ENCODE peak calls at places on chromosome 5, in eight cellular contexts. S is esophagus squamous epithelium, P is WERI-Rb-1, V is IMR-90, M is neural progenitor cell, R is Panc1, H is right cardiac atrium, T is right lobe of liver. G is an unnamed sample.

GRCh38 chr5:146426853-146427618 is 20.1 kb upstream of the TCERG1 start:
- DNase-seq in P (no peak), M (peak), R (no peak), S (no peak), H (no peak), V (peak), T (no peak), G (peak)

GRCh38 chr5:147530801-147531389 is 21.0 kb upstream of the DPYSL3 start:
- DNase-seq in T (no peak), M (no peak), H (no peak), V (peak), R (no peak), S (no peak), P (no peak), G (peak)

GRCh38 chr5:134550271-134551214 is 25.1 kb downstream of the JADE2 start:
- DNase-seq in R (no peak), P (no peak), S (no peak), M (no peak), V (peak), T (no peak), H (peak), G (peak)

GRCh38 chr5:111806150-111806549 is 49.2 kb upstream of the NREP start:
- DNase-seq in T (no peak), R (no peak), H (no peak), M (no peak), P (no peak), V (no peak), S (no peak), G (no peak)

GRCh38 chr5:143016777-143017374 is 246.7 kb downstream of the ARHGAP26 start:
- DNase-seq in R (no peak), H (no peak), V (peak), P (peak), M (peak), S (no peak), T (no peak), G (peak)

GRCh38 chr5:157671592-157672330 is 428 bp downstream of the C5orf52 start:
- DNase-seq in R (no peak), H (no peak), S (no peak), P (no peak), V (no peak), M (no peak), T (no peak), G (no peak)

GRCh38 chr5:127440831-127441230 is 76.6 kb upstream of the PRRC1 start:
- DNase-seq in T (no peak), P (no peak), H (no peak), V (no peak), M (no peak), S (no peak), R (no peak), G (peak)

GRCh38 chr5:164433471-164433870 is 928.1 kb downstream of the MAT2B start:
- DNase-seq in P (no peak), M (no peak), T (no peak), V (peak), R (no peak), S (no peak), H (no peak), G (peak)

GRCh38 chr5:81749562-81750307 is 1.2 kb downstream of the SSBP2 start:
- DNase-seq in R (no peak), H (peak), T (peak), V (peak), M (peak), S (peak), P (peak), G (peak)

GRCh38 chr5:149320791-149321330 is 24.4 kb upstream of the GRPEL2 start:
- DNase-seq in M (peak), T (peak), R (no peak), P (peak), H (peak), S (no peak), V (peak), G (peak)

GRCh38 chr5:67173959-67174358 is 22.6 kb downstream of the CD180 start:
- DNase-seq in T (no peak), S (no peak), P (no peak), R (no peak), M (no peak), H (no peak), V (no peak), G (no peak)

GRCh38 chr5:170353011-170353890 is 35.9 kb downstream of the KCNMB1 start:
- DNase-seq in S (no peak), R (no peak), P (no peak), V (no peak), T (no peak), H (no peak), M (peak), G (peak)

GRCh38 chr5:133433641-133434040 is 178.7 kb downstream of the FSTL4 start:
- DNase-seq in M (no peak), R (no peak), V (no peak), H (no peak), S (no peak), P (no peak), T (no peak), G (no peak)

GRCh38 chr5:1211701-1212100 is 10.3 kb downstream of the SLC6A19 start:
- DNase-seq in T (peak), M (no peak), H (peak), V (no peak), R (no peak), S (no peak), P (no peak), G (no peak)

GRCh38 chr5:103034662-103035392 is 85.1 kb downstream of the GIN1 start:
- DNase-seq in H (peak), V (no peak), T (no peak), P (no peak), R (no peak), M (no peak), S (no peak), G (no peak)

GRCh38 chr5:393846-394275 is 49.1 kb upstream of the EXOC3 start:
- DNase-seq in P (no peak), M (peak), V (peak), H (no peak), T (no peak), R (no peak), S (no peak), G (peak)

GRCh38 chr5:17180957-17181723 is 36.3 kb upstream of the BASP1 start:
- DNase-seq in H (no peak), T (no peak), P (no peak), S (no peak), M (no peak), R (peak), V (peak), G (peak)

GRCh38 chr5:1950096-1950707 is 67.5 kb upstream of the IRX4 start:
- DNase-seq in R (no peak), S (no peak), H (no peak), P (no peak), T (no peak), M (no peak), V (no peak), G (no peak)

GRCh38 chr5:120446896-120447295 is 17.2 kb upstream of the PRR16 start:
- DNase-seq in V (no peak), P (no peak), R (no peak), M (no peak), H (no peak), S (no peak), T (no peak), G (peak)

GRCh38 chr5:78587775-78588291 is 60.7 kb downstream of the LHFPL2 start:
- DNase-seq in V (peak), R (no peak), T (no peak), S (no peak), H (no peak), M (no peak), P (peak), G (peak)

GRCh38 chr5:32342656-32343055 is 29.9 kb upstream of the MTMR12 start:
- DNase-seq in V (no peak), T (no peak), H (no peak), R (no peak), M (no peak), S (no peak), P (no peak), G (no peak)

GRCh38 chr5:5419291-5420210 is 2.9 kb upstream of the ICE1 start:
- DNase-seq in S (no peak), M (peak), T (no peak), V (peak), R (peak), P (peak), H (no peak), G (peak)

GRCh38 chr5:68041293-68041692 is 174.3 kb upstream of the PIK3R1 start:
- DNase-seq in P (no peak), H (peak), V (no peak), R (no peak), M (no peak), T (peak), S (no peak), G (no peak)

GRCh38 chr5:80741015-80741414 is 86.2 kb upstream of the DHFR start:
- DNase-seq in S (no peak), M (no peak), P (no peak), R (no peak), V (no peak), H (no peak), T (no peak), G (no peak)

DNA sequence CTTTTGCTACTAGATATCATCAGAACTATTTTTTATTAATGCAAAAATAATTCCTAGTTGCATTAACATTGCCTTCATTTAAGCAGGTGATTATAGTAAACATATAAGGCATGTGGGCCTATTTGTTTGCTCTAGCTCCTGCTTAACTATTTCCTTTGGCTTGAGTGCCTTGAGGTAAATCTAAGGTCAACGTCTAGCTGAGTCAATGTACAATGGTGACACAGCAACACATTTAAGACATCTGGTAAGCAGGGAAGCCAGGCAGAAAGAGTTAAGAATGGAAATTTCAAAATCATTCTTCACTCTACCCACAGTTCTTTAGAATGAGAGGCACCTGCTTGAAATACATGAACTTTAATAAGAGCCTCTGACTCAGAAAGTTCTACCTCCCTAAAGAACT is 111.9 kb upstream of the FST start:
- DNase-seq in T (no peak), S (no peak), P (no peak), V (peak), H (no peak), M (no peak), R (no peak), G (peak)
- H3K4me3 ChIP-seq in T (no peak), S (no peak), P (no peak), V (no peak), H (no peak), M (no peak), R (no peak), G (no peak)

GRCh38 chr5:172177232-172177631 is 10.8 kb downstream of the STK10 start:
- DNase-seq in V (no peak), S (no peak), H (no peak), P (no peak), T (no peak), M (no peak), R (no peak), G (no peak)

GRCh38 chr5:172171118-172171775 is 16.8 kb downstream of the STK10 start:
- DNase-seq in R (no peak), T (no peak), H (no peak), P (no peak), M (peak), V (no peak), S (no peak), G (no peak)

GRCh38 chr5:172175263-172175719 is 12.7 kb downstream of the STK10 start:
- DNase-seq in M (no peak), H (peak), P (no peak), T (peak), V (no peak), S (peak), R (no peak), G (no peak)

GRCh38 chr5:172172912-172173591 is 15.0 kb downstream of the STK10 start:
- DNase-seq in P (no peak), H (peak), S (no peak), V (no peak), T (no peak), R (no peak), M (no peak), G (no peak)

GRCh38 chr5:172173771-172174170 is 14.3 kb downstream of the STK10 start:
- DNase-seq in H (no peak), P (no peak), M (no peak), V (peak), S (no peak), R (no peak), T (no peak), G (peak)
- H3K4me3 ChIP-seq in H (no peak), P (no peak), M (no peak), V (no peak), S (no peak), R (no peak), T (no peak), G (no peak)

GRCh38 chr5:123874600-123875201 is 362.7 kb downstream of the CSNK1G3 start:
- DNase-seq in S (no peak), H (no peak), P (no peak), T (no peak), R (no peak), M (peak), V (peak), G (peak)
- H3K4me3 ChIP-seq in S (no peak), H (no peak), P (no peak), T (no peak), R (peak), M (peak), V (no peak), G (no peak)

GRCh38 chr5:151925396-151925750 is 722 bp upstream of the GLRA1 start:
- DNase-seq in R (no peak), P (peak), S (no peak), M (no peak), V (no peak), H (no peak), T (no peak), G (no peak)
- H3K4me3 ChIP-seq in R (no peak), P (peak), S (no peak), M (no peak), V (no peak), H (no peak), T (no peak), G (no peak)

GRCh38 chr5:153802419-153802818 is 236.3 kb downstream of the FAM114A2 start:
- DNase-seq in P (no peak), R (no peak), H (no peak), V (no peak), T (no peak), M (no peak), S (no peak), G (no peak)

GRCh38 chr5:153797484-153797883 is 241.2 kb downstream of the FAM114A2 start:
- DNase-seq in V (no peak), R (no peak), H (no peak), T (no peak), S (no peak), P (no peak), M (no peak), G (no peak)

GRCh38 chr5:153796527-153796926 is 242.2 kb downstream of the FAM114A2 start:
- DNase-seq in R (no peak), T (no peak), M (no peak), S (no peak), V (no peak), P (no peak), H (no peak), G (no peak)

GRCh38 chr5:153799466-153799865 is 239.2 kb downstream of the FAM114A2 start:
- DNase-seq in H (no peak), M (no peak), R (no peak), T (no peak), P (no peak), V (no peak), S (no peak), G (no peak)

DNA sequence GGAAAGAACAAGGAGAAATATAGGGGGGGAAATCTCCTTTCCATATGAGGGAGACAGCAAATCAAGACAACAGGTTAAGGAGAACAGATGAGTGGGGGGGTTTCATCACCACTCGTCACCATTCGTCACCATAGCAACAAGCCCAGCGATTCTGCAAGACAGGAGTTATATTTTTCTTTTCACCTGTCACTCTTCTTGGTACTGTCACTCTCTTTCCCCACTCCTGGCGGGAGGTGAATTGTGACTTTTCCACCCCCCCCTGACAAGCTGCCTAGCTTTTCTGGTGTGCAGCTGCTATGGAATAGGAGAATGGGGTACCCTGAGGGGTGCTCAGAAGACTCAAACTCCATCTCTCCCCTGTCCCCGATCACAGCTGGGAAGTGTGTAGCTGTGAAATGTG is 239.9 kb downstream of the FAM114A2 start:
- DNase-seq in S (no peak), P (no peak), T (no peak), V (no peak), M (no peak), R (no peak), H (no peak), G (no peak)
- H3K4me3 ChIP-seq in S (no peak), P (no peak), T (no peak), V (no peak), M (no peak), R (no peak), H (no peak), G (no peak)

GRCh38 chr5:34409376-34409775 is 246.8 kb upstream of the RAI14 start:
- DNase-seq in H (no peak), S (no peak), M (no peak), T (no peak), R (no peak), P (no peak), V (no peak), G (no peak)
- H3K4me3 ChIP-seq in H (no peak), S (no peak), M (no peak), T (no peak), R (no peak), P (no peak), V (no peak), G (no peak)

GRCh38 chr5:93249651-93250289 is 331.2 kb downstream of the NR2F1-AS1 start:
- DNase-seq in V (peak), M (no peak), R (no peak), S (no peak), H (peak), T (no peak), P (no peak), G (peak)
- H3K4me3 ChIP-seq in V (peak), M (no peak), R (peak), S (no peak), H (peak), T (no peak), P (no peak), G (peak)

G was measured in choroid plexus epithelial cell.